ENCODE peak calls at places on chromosomes 7 and 10, in four cellular contexts. Z, Y, S and I are unnamed samples.

GRCh38 chr10:83179371-83179770 is 959.9 kb upstream of the GHITM start:
- DNase-seq in Z (no peak), Y (no peak), S (no peak), I (no peak)

GRCh38 chr10:21976739-21977138 is 26.8 kb downstream of the DNAJC1 start:
- DNase-seq in Z (no peak), Y (no peak), S (peak; percentile 63), I (no peak)

GRCh38 chr10:59391060-59391459 is 28.7 kb upstream of the FAM13C start:
- DNase-seq in Z (no peak), Y (no peak), S (no peak), I (no peak)

GRCh38 chr7:117132385-117133120 is 179.3 kb downstream of the ST7 start:
- DNase-seq in Z (no peak), Y (no peak), S (no peak), I (no peak)

GRCh38 chr7:107291434-107291833 is 122.6 kb downstream of the HBP1 start:
- DNase-seq in Z (no peak), Y (no peak), S (no peak), I (no peak)

GRCh38 chr10:50605280-50606270 is 18.2 kb downstream of the SGMS1 start:
- DNase-seq in Z (no peak), Y (no peak), S (no peak), I (peak; percentile 75)

GRCh38 chr7:48285365-48285764 is 114.1 kb downstream of the ABCA13 start:
- DNase-seq in Z (no peak), Y (no peak), S (no peak), I (no peak)

GRCh38 chr7:28272461-28272877 is 91.9 kb upstream of the JAZF1 start:
- DNase-seq in Z (peak; percentile 27), Y (no peak), S (no peak), I (no peak)

GRCh38 chr10:38047666-38048065 is 37.2 kb downstream of the ZNF33A start:
- DNase-seq in Z (no peak), Y (no peak), S (no peak), I (no peak)

GRCh38 chr7:100132697-100133137 is 6.0 kb downstream of the MBLAC1 start:
- DNase-seq in Z (peak; percentile 86), Y (no peak), S (peak; percentile 81), I (peak; percentile 57)

GRCh38 chr10:3761111-3761686 is 23.8 kb downstream of the KLF6 start:
- DNase-seq in Z (no peak), Y (peak; percentile 76), S (no peak), I (no peak)

GRCh38 chr7:109956916-109957315 is 1134.0 kb upstream of the LRRN3 start:
- DNase-seq in Z (no peak), Y (no peak), S (no peak), I (no peak)

GRCh38 chr10:58755688-58756087 is 243.0 kb downstream of the BICC1 start:
- DNase-seq in Z (no peak), Y (no peak), S (no peak), I (no peak)

GRCh38 chr7:95321720-95322119 is 2.6 kb downstream of the PON1 start:
- DNase-seq in Z (no peak), Y (no peak), S (no peak), I (no peak)

GRCh38 chr7:87330316-87330715 is 15.1 kb upstream of the CROT start:
- DNase-seq in Z (no peak), Y (no peak), S (no peak), I (no peak)

GRCh38 chr7:47905071-47905920 is 43.0 kb downstream of the PKD1L1 start:
- DNase-seq in Z (no peak), Y (no peak), S (no peak), I (no peak)

GRCh38 chr7:95921543-95921942 is 149.2 kb downstream of the DYNC1I1 start:
- DNase-seq in Z (no peak), Y (no peak), S (no peak), I (no peak)

GRCh38 chr10:117743517-117743916 is 201.0 kb downstream of the EMX2 start:
- DNase-seq in Z (no peak), Y (no peak), S (no peak), I (no peak)

GRCh38 chr7:92615861-92616260 is 25.7 kb upstream of the FAM133B start:
- DNase-seq in Z (no peak), Y (no peak), S (no peak), I (no peak)
- TF ChIP-seq HDAC6 in Z (no peak), Y (no peak), S (no peak), I (no peak)

GRCh38 chr10:35412336-35412735 is 76.0 kb downstream of the CCNY start:
- DNase-seq in Z (no peak), Y (no peak), S (no peak), I (no peak)

GRCh38 chr10:35413985-35414861 is 77.9 kb downstream of the CCNY start:
- DNase-seq in Z (peak; percentile 78), Y (no peak), S (no peak), I (peak; percentile 46)

GRCh38 chr10:35409808-35410207 is 73.5 kb downstream of the CCNY start:
- DNase-seq in Z (no peak), Y (no peak), S (no peak), I (peak; percentile 56)

GRCh38 chr10:35412900-35413491 is 76.7 kb downstream of the CCNY start:
- DNase-seq in Z (peak; percentile 69), Y (no peak), S (no peak), I (no peak)

GRCh38 chr10:35409094-35409582 is 72.8 kb downstream of the CCNY start:
- DNase-seq in Z (no peak), Y (peak; percentile 38), S (no peak), I (no peak)
- TF ChIP-seq HDAC6 in Z (no peak), Y (no peak), S (no peak), I (no peak)

DNA sequence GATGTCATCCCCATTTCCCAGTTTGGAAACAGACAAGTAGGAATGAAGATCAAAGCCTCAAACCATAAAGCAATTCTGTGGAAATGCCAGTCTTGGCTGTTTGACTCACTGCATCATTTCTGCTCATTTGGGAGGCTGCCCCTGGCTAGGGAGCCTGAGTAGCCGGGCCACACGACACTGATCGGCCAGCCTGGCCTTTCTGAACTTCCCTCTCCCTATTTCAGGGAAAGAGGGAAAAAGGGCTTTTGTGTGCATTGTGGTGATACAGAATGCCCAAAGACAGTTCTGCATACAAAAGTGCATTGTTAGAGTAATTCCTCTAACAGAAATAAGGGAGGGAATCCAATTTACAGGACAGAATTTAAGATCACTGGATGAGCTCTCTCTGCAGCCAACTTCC is 41.7 kb upstream of the OPALIN start:
- DNase-seq in Z (no peak), Y (no peak), S (no peak), I (no peak)
- TF ChIP-seq HDAC6 in Z (no peak), Y (no peak), S (no peak), I (no peak)

GRCh38 chr10:74056081-74056818 is 58.3 kb downstream of the VCL start:
- DNase-seq in Z (peak; percentile 49), Y (peak; percentile 33), S (no peak), I (peak; percentile 65)
- TF ChIP-seq HDAC6 in Z (no peak), Y (no peak), S (no peak), I (no peak)